ENCODE peak calls at places on chromosomes 4 and X, in nine cellular contexts. X is K562; R is H9; D is left lung; U is sigmoid colon; Z is CD4-positive, alpha-beta memory T cell; P is testis; O is brain microvascular endothelial cell; J is GM06990. K is an unnamed sample.

GRCh38 chr4:47913858-47914218 is 545 bp downstream of the NFXL1 start:
- DNase-seq in U (peak; percentile 69), O (no peak), X (peak; percentile 54), J (no peak), P (peak; percentile 45), D (peak; percentile 57), R (peak; percentile 59), Z (peak; percentile 21), K (no peak)

GRCh38 chr4:39026096-39026495 is 6.1 kb downstream of the TMEM156 start:
- DNase-seq in Z (no peak), J (no peak), U (no peak), R (no peak), P (no peak), X (no peak), D (no peak), O (no peak), K (no peak)

GRCh38 chr4:10075953-10076391 is 40.6 kb downstream of the WDR1 start:
- DNase-seq in D (peak; percentile 28), R (no peak), Z (no peak), U (peak; percentile 66), O (no peak), J (no peak), P (peak; percentile 50), X (no peak), K (no peak)

GRCh38 chrX:1554469-1555210 is 17.7 kb upstream of the P2RY8 start:
- DNase-seq in J (no peak), X (no peak), O (no peak), Z (peak; percentile 82), U (peak; percentile 26), D (peak; percentile 32), R (no peak), P (no peak), K (no peak)

GRCh38 chr4:173247316-173247715 is 78.7 kb downstream of the GALNT7 start:
- DNase-seq in D (no peak), Z (no peak), X (no peak), J (no peak), P (no peak), U (no peak), O (no peak), R (no peak), K (no peak)

GRCh38 chr4:113288691-113289090 is 239.2 kb downstream of the ANK2 start:
- DNase-seq in X (no peak), P (no peak), U (no peak), D (no peak), J (no peak), R (no peak), Z (no peak), O (no peak), K (no peak)

GRCh38 chr4:168070903-168071302 is 21.4 kb upstream of the ANXA10 start:
- DNase-seq in R (no peak), U (no peak), O (no peak), P (no peak), J (no peak), Z (no peak), X (no peak), D (no peak), K (no peak)

GRCh38 chr4:159764343-159764952 is 661.6 kb downstream of the RAPGEF2 start:
- DNase-seq in R (no peak), X (peak; percentile 8), J (peak; percentile 3), D (no peak), O (peak; percentile 70), P (peak; percentile 30), Z (no peak), U (no peak), K (peak; percentile 69)

GRCh38 chrX:16207631-16208030 is 40.4 kb downstream of the MAGEB17 start:
- DNase-seq in P (no peak), R (no peak), Z (no peak), J (no peak), D (no peak), X (no peak), O (no peak), U (no peak), K (no peak)

GRCh38 chr4:81960968-81961367 is 412.8 kb downstream of the HNRNPD start:
- DNase-seq in P (no peak), D (no peak), Z (no peak), O (no peak), J (no peak), R (no peak), U (no peak), X (no peak), K (no peak)

GRCh38 chr4:138560448-138560847 is 318.3 kb upstream of the SLC7A11 start:
- DNase-seq in P (peak; percentile 79), Z (no peak), R (peak; percentile 71), X (peak; percentile 47), D (no peak), U (no peak), J (peak; percentile 17), O (no peak), K (no peak)

GRCh38 chr4:15575951-15576350 is 79.2 kb downstream of the FBXL5 start:
- DNase-seq in J (no peak), O (peak; percentile 9), R (no peak), U (no peak), X (peak; percentile 21), D (no peak), Z (no peak), P (no peak), K (no peak)

GRCh38 chr4:31349907-31350306 is 629.7 kb downstream of the PCDH7 start:
- DNase-seq in J (no peak), X (peak; percentile 46), R (no peak), O (no peak), Z (no peak), P (no peak), U (no peak), D (no peak), K (peak; percentile 21)

GRCh38 chr4:24664956-24665355 is 80.6 kb upstream of the DHX15 start:
- DNase-seq in O (no peak), R (no peak), X (no peak), Z (no peak), J (no peak), P (no peak), U (no peak), D (no peak), K (no peak)

GRCh38 chr4:123452585-123452984 is 56.0 kb downstream of the SPRY1 start:
- DNase-seq in O (peak; percentile 91), D (peak; percentile 76), X (no peak), J (no peak), Z (no peak), U (peak; percentile 76), P (peak; percentile 69), R (no peak), K (no peak)

DNA sequence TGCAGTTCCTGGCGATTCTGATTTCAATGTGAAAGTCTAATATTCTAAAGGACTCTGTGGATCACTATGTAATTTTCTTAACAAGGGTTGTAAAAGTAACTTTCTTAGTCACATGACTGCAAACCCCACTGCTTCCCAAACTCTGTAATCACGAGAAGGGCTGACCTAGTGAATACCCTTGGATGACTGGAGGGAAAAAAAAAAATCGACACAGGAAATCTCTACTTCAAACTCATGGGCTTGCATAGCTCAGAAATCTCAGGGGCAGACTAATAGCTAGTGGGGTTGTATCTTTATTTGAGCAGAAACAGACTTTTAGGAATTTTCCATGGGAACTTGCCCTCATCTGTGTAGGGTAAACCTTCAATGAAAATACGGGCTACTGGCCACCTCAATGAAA is 4.8 kb upstream of the MXRA5 start:
- DNase-seq in Z (no peak), D (no peak), X (no peak), R (no peak), U (no peak), J (no peak), P (no peak), O (no peak), K (no peak)
- H3K27me3 ChIP-seq in Z (no peaks in the 10 kb centered on the region), D (peaks cover 3% of the 10 kb centered on the region), X (no peaks in the 10 kb centered on the region), R (no peaks in the 10 kb centered on the region), U (no peaks in the 10 kb centered on the region), J (no peaks in the 10 kb centered on the region), P (no peaks in the 10 kb centered on the region), O (peaks cover 2% of the 10 kb centered on the region), K (no peaks in the 10 kb centered on the region)

GRCh38 chr4:999863-1000425 is 6.7 kb upstream of the SLC26A1 start:
- DNase-seq in Z (no peak), O (no peak), R (no peak), X (no peak), U (no peak), D (no peak), P (no peak), J (no peak), K (no peak)
- H3K27me3 ChIP-seq in Z (peaks cover 6% of the 10 kb centered on the region), O (peaks cover 71% of the 10 kb centered on the region), R (peaks cover 41% of the 10 kb centered on the region), X (no peaks in the 10 kb centered on the region), U (peaks cover 60% of the 10 kb centered on the region), D (peaks cover 68% of the 10 kb centered on the region), P (no peaks in the 10 kb centered on the region), J (peaks cover 5% of the 10 kb centered on the region), K (peaks cover 87% of the 10 kb centered on the region)

GRCh38 chr4:65126200-65126599 is 544.1 kb downstream of the EPHA5 start:
- DNase-seq in X (no peak), J (no peak), O (no peak), U (no peak), P (no peak), R (no peak), Z (no peak), D (no peak), K (no peak)
- H3K27me3 ChIP-seq in X (no peaks in the 10 kb centered on the region), J (no peaks in the 10 kb centered on the region), O (no peaks in the 10 kb centered on the region), U (no peaks in the 10 kb centered on the region), P (no peaks in the 10 kb centered on the region), R (no peaks in the 10 kb centered on the region), Z (no peaks in the 10 kb centered on the region), D (no peaks in the 10 kb centered on the region), K (no peaks in the 10 kb centered on the region)

GRCh38 chrX:86241547-86241946 is 93.3 kb downstream of the DACH2 start:
- DNase-seq in J (no peak), P (no peak), Z (no peak), O (no peak), R (no peak), X (no peak), D (no peak), U (no peak), K (no peak)
- H3K27me3 ChIP-seq in J (no peaks in the 10 kb centered on the region), P (no peaks in the 10 kb centered on the region), Z (no peaks in the 10 kb centered on the region), O (no peaks in the 10 kb centered on the region), R (no peaks in the 10 kb centered on the region), X (no peaks in the 10 kb centered on the region), D (no peaks in the 10 kb centered on the region), U (no peaks in the 10 kb centered on the region), K (no peaks in the 10 kb centered on the region)